ENCODE peak calls at places on chromosomes 3 and 15, in seven cellular contexts. W, H, G, F, K, E and U are unnamed samples.

GRCh38 chr3:114406286-114406685 is 112.5 kb downstream of the TIGIT start:
- DNase-seq in W (no peak), H (no peak), G (no peak), F (no peak), K (no peak), E (no peak), U (peak)

GRCh38 chr15:77721963-77722362 is 89.3 kb upstream of the LINGO1 start:
- DNase-seq in W (no peak), H (no peak), G (no peak), F (no peak), K (no peak), E (no peak), U (no peak)

GRCh38 chr15:42891569-42891968 is 29.0 kb downstream of the TTBK2 start:
- DNase-seq in W (peak), H (no peak), G (no peak), F (no peak), K (no peak), E (peak), U (peak)

GRCh38 chr3:190340071-190340470 is 17.8 kb upstream of the CLDN1 start:
- DNase-seq in W (no peak), H (no peak), G (no peak), F (no peak), K (no peak), E (no peak), U (no peak)

GRCh38 chr15:41284425-41285177 is 47.8 kb downstream of the OIP5 start:
- DNase-seq in W (no peak), H (no peak), G (no peak), F (no peak), K (peak), E (peak), U (peak)

GRCh38 chr15:43484455-43484854 is 8.5 kb downstream of the TP53BP1 start:
- DNase-seq in W (no peak), H (no peak), G (no peak), F (no peak), K (no peak), E (no peak), U (no peak)

GRCh38 chr3:16480861-16481569 is 32.5 kb downstream of the RFTN1 start:
- DNase-seq in W (peak), H (no peak), G (no peak), F (no peak), K (no peak), E (peak), U (peak)

GRCh38 chr3:86774082-86774691 is 216.8 kb downstream of the VGLL3 start:
- DNase-seq in W (no peak), H (no peak), G (no peak), F (no peak), K (no peak), E (peak), U (peak)

GRCh38 chr3:78988324-78988723 is 779.5 kb downstream of the ROBO1 start:
- DNase-seq in W (no peak), H (no peak), G (no peak), F (no peak), K (no peak), E (peak), U (peak)

GRCh38 chr15:99502182-99502581 is 63.6 kb upstream of the MEF2A start:
- DNase-seq in W (no peak), H (no peak), G (no peak), F (no peak), K (no peak), E (no peak), U (no peak)

GRCh38 chr3:131735544-131735943 is 232.8 kb upstream of the MRPL3 start:
- DNase-seq in W (no peak), H (no peak), G (no peak), F (no peak), K (no peak), E (no peak), U (no peak)

GRCh38 chr3:19946832-19947548 is at the start of gene RAB5A:
- DNase-seq in W (peak), H (peak), G (peak), F (peak), K (peak), E (peak), U (peak)

GRCh38 chr3:177795866-177796265 is 598.6 kb upstream of the TBL1XR1 start:
- DNase-seq in W (no peak), H (no peak), G (no peak), F (no peak), K (no peak), E (no peak), U (no peak)

GRCh38 chr15:50907866-50908208 is 646 bp upstream of the AP4E1 start:
- DNase-seq in W (peak), H (peak), G (peak), F (peak), K (no peak), E (peak), U (peak)

GRCh38 chr3:8970971-8971589 is 7.8 kb upstream of the RAD18 start:
- DNase-seq in W (peak), H (peak), G (peak), F (peak), K (no peak), E (peak), U (peak)

GRCh38 chr3:25587094-25587493 is 77.6 kb downstream of the TOP2B start:
- DNase-seq in W (no peak), H (no peak), G (no peak), F (no peak), K (no peak), E (no peak), U (no peak)

GRCh38 chr15:36344887-36345286 is 234.5 kb upstream of the CDIN1 start:
- DNase-seq in W (no peak), H (no peak), G (no peak), F (no peak), K (no peak), E (no peak), U (no peak)

GRCh38 chr3:5400959-5401358 is 213.5 kb downstream of the EDEM1 start:
- DNase-seq in W (no peak), H (no peak), G (no peak), F (no peak), K (no peak), E (no peak), U (no peak)

GRCh38 chr3:196654006-196654405 is 14.5 kb downstream of the NRROS start:
- DNase-seq in W (no peak), H (no peak), G (no peak), F (no peak), K (no peak), E (no peak), U (no peak)

GRCh38 chr3:196044513-196044912 is 37.4 kb downstream of the TFRC start:
- DNase-seq in W (no peak), H (no peak), G (no peak), F (no peak), K (no peak), E (no peak), U (no peak)

GRCh38 chr15:71276355-71276665 is 161.0 kb downstream of the THSD4 start:
- DNase-seq in W (peak), H (no peak), G (no peak), F (no peak), K (no peak), E (no peak), U (no peak)
- TF ChIP-seq CTCF in W (no peak), H (no peak), G (no peak), F (no peak), K (no peak), E (no peak), U (no peak)

GRCh38 chr3:125045965-125046364 is 9.8 kb downstream of the HEG1 start:
- DNase-seq in W (no peak), H (no peak), G (no peak), F (no peak), K (no peak), E (peak), U (peak)
- TF ChIP-seq CTCF in W (no peak), H (no peak), G (no peak), F (no peak), K (no peak), E (no peak), U (peak)

GRCh38 chr15:92617197-92618037 is 38.2 kb downstream of the FAM174B start:
- DNase-seq in W (peak), H (no peak), G (no peak), F (peak), K (peak), E (no peak), U (peak)
- TF ChIP-seq CTCF in W (no peak), H (no peak), G (no peak), F (no peak), K (no peak), E (no peak), U (no peak)

DNA sequence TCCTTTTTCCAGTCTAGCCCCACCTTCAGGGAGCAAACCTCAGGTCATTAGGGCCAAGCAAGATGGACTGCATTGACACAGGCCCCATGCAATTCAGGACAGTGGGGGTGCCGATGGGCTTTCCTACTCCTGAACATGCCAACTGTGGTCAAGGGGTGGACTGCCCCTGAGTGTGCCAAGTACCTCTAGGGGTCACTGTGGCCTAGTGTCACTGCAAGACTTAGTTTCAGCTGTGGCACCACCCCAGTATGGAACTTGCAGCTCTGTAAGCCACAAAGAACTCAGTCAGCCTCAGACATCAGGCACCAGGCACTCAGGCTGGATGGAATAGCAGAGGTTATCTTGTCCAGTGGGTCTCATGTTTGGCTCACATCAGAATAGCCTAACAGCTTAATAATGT is 32.3 kb downstream of the EXOG start:
- DNase-seq in W (no peak), H (no peak), G (no peak), F (no peak), K (no peak), E (no peak), U (no peak)
- TF ChIP-seq CTCF in W (no peak), H (no peak), G (no peak), F (no peak), K (no peak), E (no peak), U (no peak)

GRCh38 chr3:14148041-14148985 is 23.5 kb downstream of the TMEM43 start:
- DNase-seq in W (peak), H (peak), G (peak), F (no peak), K (no peak), E (peak), U (no peak)
- TF ChIP-seq CTCF in W (no peak), H (peak), G (peak), F (no peak), K (no peak), E (no peak), U (no peak)